ENCODE peak calls at places on chromosomes 1 and 21, in seven cellular contexts. J is GM23338, C is PC-9, R is MM.1S, U is SK-N-SH, K is OCI-LY7, M is PC-3. P is an unnamed sample.

GRCh38 chr1:54273092-54273836 is 73.3 kb downstream of the MRPL37 start:
- DNase-seq in R (no peak), C (no peak), J (peak; percentile 72), M (no peak), K (peak; percentile 96), U (peak; percentile 80), P (peak; percentile 96)

GRCh38 chr1:21539933-21540332 is 30.7 kb downstream of the ALPL start:
- DNase-seq in U (peak; percentile 82), K (no peak), J (peak; percentile 87), R (no peak), C (no peak), M (peak; percentile 57), P (peak; percentile 32)

GRCh38 chr1:68916227-68916853 is 419.5 kb upstream of the DEPDC1 start:
- DNase-seq in M (peak; percentile 48), U (no peak), J (no peak), C (peak; percentile 27), K (no peak), R (no peak), P (peak; percentile 30)

GRCh38 chr1:212700892-212701819 is 1.5 kb upstream of the BATF3 start:
- DNase-seq in U (peak; percentile 65), R (no peak), J (peak; percentile 72), M (peak; percentile 54), K (peak; percentile 40), C (no peak), P (peak; percentile 75)

GRCh38 chr1:64228181-64228957 is 24.9 kb downstream of the UBE2U start:
- DNase-seq in R (no peak), M (peak; percentile 25), J (no peak), C (no peak), K (no peak), U (no peak), P (peak; percentile 70)

GRCh38 chr21:41459884-41460534 is 34.0 kb downstream of the MX1 start:
- DNase-seq in J (no peak), M (no peak), R (no peak), K (no peak), C (no peak), U (no peak), P (no peak)

GRCh38 chr1:204065174-204065985 is 7.5 kb upstream of the SOX13 start:
- DNase-seq in R (no peak), C (no peak), U (no peak), J (peak; percentile 92), K (no peak), M (peak; percentile 16), P (peak; percentile 3)

GRCh38 chr21:29571949-29572348 is 273.2 kb downstream of the BACH1 start:
- DNase-seq in C (no peak), M (no peak), K (no peak), R (no peak), U (no peak), J (peak; percentile 2), P (no peak)

GRCh38 chr1:193326296-193326695 is 139.9 kb upstream of the B3GALT2 start:
- DNase-seq in M (no peak), R (no peak), J (no peak), C (no peak), U (no peak), K (no peak), P (no peak)

GRCh38 chr1:186819140-186819539 is 9.6 kb upstream of the PLA2G4A start:
- DNase-seq in C (no peak), M (peak; percentile 13), R (peak; percentile 73), K (no peak), J (no peak), U (no peak), P (peak; percentile 65)

GRCh38 chr1:101704895-101705294 is 291.8 kb downstream of the OLFM3 start:
- DNase-seq in R (no peak), C (no peak), J (peak; percentile 22), M (no peak), K (no peak), U (no peak), P (no peak)
- H3K9me2 ChIP-seq in R (no peaks in the 10 kb centered on the region), C (peaks cover 4% of the 10 kb centered on the region), J (no peaks in the 10 kb centered on the region), M (no peaks in the 10 kb centered on the region), K (no peaks in the 10 kb centered on the region), U (no peaks in the 10 kb centered on the region), P (no peaks in the 10 kb centered on the region)

GRCh38 chr1:79353224-79353623 is 346.7 kb upstream of the ADGRL4 start:
- DNase-seq in J (peak; percentile 66), M (peak; percentile 83), C (peak; percentile 3), K (peak; percentile 20), U (peak; percentile 15), R (peak; percentile 26), P (peak; percentile 73)
- H3K4me2 ChIP-seq in J (no peak overlapping the region), M (peak overlapping the region; percentile 20), C (no peak overlapping the region), K (no peak overlapping the region), U (no peak overlapping the region), R (peak overlapping the region; percentile 4), P (no peak overlapping the region)

DNA sequence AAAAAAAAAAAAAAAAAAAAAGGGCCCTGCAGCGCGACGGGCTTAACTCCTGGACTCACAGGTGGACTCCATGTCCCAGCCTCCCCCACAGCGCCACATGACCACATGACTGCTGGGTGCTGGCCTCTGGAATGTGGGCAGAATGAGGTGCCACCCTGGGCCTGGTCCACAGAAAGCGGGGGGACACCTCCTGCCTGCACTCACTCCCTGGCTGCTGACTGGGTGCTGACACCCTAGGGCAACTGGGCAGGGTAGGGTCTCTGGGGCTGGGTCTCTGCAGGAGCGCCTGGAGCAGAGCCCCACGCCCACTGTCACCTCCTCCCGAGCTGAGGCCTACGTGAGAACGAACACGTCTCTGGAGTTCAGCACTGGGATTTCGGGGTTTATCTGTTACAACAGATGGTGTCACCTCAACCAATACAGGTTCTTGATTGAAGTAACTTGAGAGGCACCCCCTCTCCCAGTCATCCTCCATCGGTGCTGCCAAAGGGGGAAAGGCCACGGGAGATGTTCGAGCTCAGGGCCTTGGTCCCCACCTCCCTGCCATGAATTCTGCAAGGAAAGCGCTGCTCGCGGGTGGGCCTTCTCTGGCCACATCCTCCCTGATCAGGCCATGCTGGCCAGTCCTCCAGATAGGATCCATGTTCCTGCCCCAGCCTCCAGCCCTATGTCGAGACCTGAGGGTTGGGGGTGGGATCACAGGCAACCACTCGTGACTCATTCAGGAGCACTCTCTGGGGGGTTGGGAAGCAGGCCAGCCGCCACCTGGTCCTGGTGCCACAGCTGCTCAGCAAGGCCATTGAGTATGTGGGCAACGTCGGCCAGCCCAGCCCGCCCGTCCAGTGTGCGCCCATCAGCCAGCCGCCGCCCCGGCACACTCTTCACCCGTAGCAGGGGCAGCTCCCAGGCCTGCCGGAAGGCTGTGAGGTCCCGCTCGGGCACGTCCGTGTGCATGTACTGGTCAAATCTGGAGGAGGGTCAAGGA is 5.4 kb downstream of the CPLANE2 start:
- DNase-seq in M (no peak), K (no peak), J (no peak), C (no peak), R (no peak), U (no peak), P (no peak)
- H2AFZ ChIP-seq in M (no peak overlapping the region), K (no peak overlapping the region), J (no peak overlapping the region), C (no peak overlapping the region), R (no peak overlapping the region), U (no peak overlapping the region), P (no peak overlapping the region)

GRCh38 chr1:16209847-16210407 is 2.5 kb downstream of the ARHGEF19 start:
- DNase-seq in K (no peak), U (no peak), M (no peak), R (no peak), C (no peak), J (no peak), P (no peak)

GRCh38 chr1:16210581-16210980 is 1.9 kb downstream of the ARHGEF19 start:
- DNase-seq in K (no peak), J (no peak), M (no peak), R (no peak), C (no peak), U (no peak), P (no peak)

GRCh38 chr1:16207318-16208269 is 4.9 kb downstream of the ARHGEF19 start:
- DNase-seq in J (peak; percentile 63), R (no peak), U (no peak), K (no peak), M (no peak), C (no peak), P (peak; percentile 52)

GRCh38 chr1:16208270-16208987 is 4.0 kb downstream of the ARHGEF19 start:
- DNase-seq in U (no peak), K (no peak), J (no peak), C (peak; percentile 25), M (peak; percentile 22), R (no peak), P (peak; percentile 55)

GRCh38 chr1:16209132-16209846 is 3.2 kb downstream of the ARHGEF19 start:
- DNase-seq in U (no peak), K (no peak), M (no peak), C (no peak), R (no peak), J (no peak), P (no peak)
- H3K9me2 ChIP-seq in U (no peaks in the 10 kb centered on the region), K (no peaks in the 10 kb centered on the region), M (no peaks in the 10 kb centered on the region), C (no peaks in the 10 kb centered on the region), R (no peaks in the 10 kb centered on the region), J (no peaks in the 10 kb centered on the region), P (no peaks in the 10 kb centered on the region)

GRCh38 chr1:179059185-179059483 is 22.7 kb upstream of the TOR3A start:
- DNase-seq in J (no peak), R (no peak), C (no peak), K (no peak), M (no peak), U (no peak), P (peak; percentile 54)
- H3K4me2 ChIP-seq in J (no peak overlapping the region), R (no peak overlapping the region), C (peak overlapping the region; percentile 60), K (no peak overlapping the region), M (peak overlapping the region; percentile 17), U (no peak overlapping the region), P (peak overlapping the region; percentile 76)

DNA sequence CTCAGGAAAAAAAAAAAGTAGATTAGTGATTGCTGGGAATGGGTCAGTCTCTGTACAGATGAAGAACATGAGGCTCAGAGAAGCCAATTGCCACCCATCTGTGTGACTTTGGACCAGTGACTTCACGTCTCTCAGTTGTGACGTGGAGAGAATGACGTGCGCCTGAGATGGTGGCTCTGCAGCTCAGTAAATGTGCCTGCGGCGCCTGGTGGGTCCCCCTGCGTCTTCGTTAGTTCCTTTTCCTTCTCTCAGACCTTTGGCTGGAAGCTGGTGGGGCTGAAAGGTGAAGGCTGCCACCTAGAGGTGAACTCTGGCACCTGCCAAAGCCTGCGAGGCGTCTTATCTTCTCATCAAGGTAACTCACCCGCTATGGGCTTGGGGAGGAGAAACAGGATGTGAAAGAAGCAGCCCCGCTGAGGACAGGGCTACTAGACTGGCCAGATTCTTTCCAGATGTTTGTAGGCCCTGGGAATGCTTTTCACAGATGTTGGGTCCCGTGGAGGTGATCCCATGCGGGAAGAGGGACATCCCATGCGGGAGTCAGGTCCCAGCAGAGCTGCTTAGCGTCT is 8.7 kb upstream of the E2F2 start:
- DNase-seq in C (peak; percentile 95), K (peak; percentile 97), M (peak; percentile 96), U (peak; percentile 90), R (peak; percentile 96), J (peak; percentile 98), P (peak; percentile 89)
- H2AFZ ChIP-seq in C (peak overlapping the region; percentile 74), K (peak overlapping the region; percentile 96), M (peak overlapping the region; percentile 80), U (peak overlapping the region; percentile 66), R (peak overlapping the region; percentile 81), J (peak overlapping the region; percentile 5), P (peak overlapping the region; percentile 80)

P was measured in GM23248.